ENCODE peak calls at places on chromosomes 6 and 20, in four cellular contexts. Y is NCI-H460, U is LoVo, I is germinal center. N is an unnamed sample.

GRCh38 chr6:111573892-111574800 is 31.5 kb downstream of the TRAF3IP2 start:
- DNase-seq in I (no peak), Y (no peak), U (no peak), N (peak)

GRCh38 chr6:20162515-20162914 is 49.8 kb downstream of the MBOAT1 start:
- DNase-seq in Y (no peak), I (no peak), U (no peak), N (no peak)

GRCh38 chr6:93176070-93176469 is 243.3 kb downstream of the EPHA7 start:
- DNase-seq in I (no peak), U (no peak), Y (no peak), N (no peak)

GRCh38 chr6:69796081-69796626 is 656 bp downstream of the LMBRD1 start:
- DNase-seq in Y (peak), I (peak), U (peak), N (no peak)

GRCh38 chr6:5175195-5175594 is 85.6 kb downstream of the LYRM4 start:
- DNase-seq in I (peak), Y (no peak), U (no peak), N (no peak)

GRCh38 chr6:131885237-131885636 is 65.9 kb downstream of the CCN2 start:
- DNase-seq in U (no peak), I (no peak), Y (no peak), N (no peak)

GRCh38 chr20:52805892-52806291 is 166.3 kb upstream of the TSHZ2 start:
- DNase-seq in I (no peak), Y (no peak), U (no peak), N (no peak)

GRCh38 chr20:37936041-37936440 is 33.1 kb downstream of the VSTM2L start:
- DNase-seq in Y (no peak), I (no peak), U (no peak), N (no peak)

GRCh38 chr6:142521791-142522190 is 220.0 kb downstream of the ADGRG6 start:
- DNase-seq in Y (no peak), I (no peak), U (no peak), N (no peak)

GRCh38 chr6:20811112-20811746 is 277.0 kb downstream of the CDKAL1 start:
- DNase-seq in Y (peak), I (no peak), U (peak), N (peak)

GRCh38 chr20:45456632-45457031 is 12.9 kb upstream of the WFDC2 start:
- DNase-seq in I (peak), Y (peak), U (no peak), N (no peak)

GRCh38 chr20:49948809-49949507 is 12.8 kb downstream of the RNF114 start:
- DNase-seq in I (no peak), Y (no peak), U (no peak), N (no peak)

GRCh38 chr20:56606174-56606945 is 22.7 kb upstream of the TFAP2C start:
- DNase-seq in I (no peak), Y (no peak), U (peak), N (no peak)

GRCh38 chr6:64817525-64817924 is 889.5 kb downstream of the EYS start:
- DNase-seq in U (peak), Y (no peak), I (no peak), N (no peak)

N was measured in Panc1.